ENCODE peak calls at places on chromosome 22, in seven cellular contexts. P is naive B cell, S is HL-60, W is RKO, B is HCEC 1CT, X is NCI-H510A treated with DMSO at 0.1 percent for 48 hours, E is DMS153. A is an unnamed sample.

GRCh38 chr22:20131856-20132685 is 467 bp downstream of the ZDHHC8 start:
- DNase-seq in P (no peak), S (no peak), W (no peak), B (no peak), X (no peak), E (no peak), A (no peak)

GRCh38 chr22:44133901-44134511 is 46.7 kb upstream of the PARVG start:
- DNase-seq in P (no peak), S (no peak), W (no peak), B (no peak), X (no peak), E (no peak), A (no peak)

GRCh38 chr22:24188705-24189248 is 7.5 kb downstream of the SUSD2 start:
- DNase-seq in P (no peak), S (no peak), W (no peak), B (no peak), X (no peak), E (no peak), A (no peak)

GRCh38 chr22:41296826-41297667 is 4.3 kb upstream of the ZC3H7B start:
- DNase-seq in P (no peak), S (no peak), W (no peak), B (no peak), X (no peak), E (no peak), A (no peak)

GRCh38 chr22:27801616-27802388 is at the start of gene MN1:
- DNase-seq in P (peak; percentile 29), S (no peak), W (no peak), B (peak; percentile 21), X (no peak), E (no peak), A (no peak)

GRCh38 chr22:23305922-23306374 is 125.6 kb downstream of the BCR start:
- DNase-seq in P (no peak), S (no peak), W (no peak), B (peak; percentile 67), X (peak; percentile 55), E (peak; percentile 91), A (no peak)

GRCh38 chr22:50522806-50523438 is 2.5 kb downstream of the SCO2 start:
- DNase-seq in P (no peak), S (no peak), W (no peak), B (no peak), X (no peak), E (no peak), A (no peak)

GRCh38 chr22:47423861-47424820 is 661.7 kb downstream of the TBC1D22A start:
- DNase-seq in P (no peak), S (no peak), W (no peak), B (no peak), X (no peak), E (no peak), A (no peak)

GRCh38 chr22:22020425-22020852 is 37.9 kb upstream of the TOP3B start:
- DNase-seq in P (no peak), S (no peak), W (no peak), B (no peak), X (no peak), E (no peak), A (no peak)